ENCODE peak calls at places on chromosomes 3 and 15, in six cellular contexts. One of them, this sample, is unnamed.

GRCh38 chr15:64334530-64334929 is 21.4 kb downstream of the CSNK1G1 start:
- DNase-seq in GM19239: no peak
- DNase-seq in progenitor cell of endocrine pancreas: no peak
- DNase-seq in posterior cingulate gyrus: no peak
- DNase-seq in foreskin keratinocyte: peak
- DNase-seq in GM06990: no peak
- DNase-seq in this sample: no peak

GRCh38 chr3:192890348-192891335 is 27.0 kb downstream of the MB21D2 start:
- DNase-seq in GM19239: no peak
- DNase-seq in progenitor cell of endocrine pancreas: no peak
- DNase-seq in foreskin keratinocyte: no peak
- DNase-seq in GM06990: no peak
- DNase-seq in posterior cingulate gyrus: no peak
- DNase-seq in this sample: no peak

GRCh38 chr3:51937014-51937413 is 4.7 kb downstream of the RRP9 start:
- DNase-seq in progenitor cell of endocrine pancreas: no peak
- DNase-seq in GM19239: no peak
- DNase-seq in GM06990: no peak
- DNase-seq in foreskin keratinocyte: no peak
- DNase-seq in posterior cingulate gyrus: no peak
- DNase-seq in this sample: no peak

GRCh38 chr3:115660646-115661442 is 37.5 kb downstream of the GAP43 start:
- DNase-seq in progenitor cell of endocrine pancreas: no peak
- DNase-seq in GM19239: no peak
- DNase-seq in posterior cingulate gyrus: peak
- DNase-seq in GM06990: peak
- DNase-seq in foreskin keratinocyte: no peak
- DNase-seq in this sample: no peak

GRCh38 chr3:72318504-72319201 is 529.6 kb downstream of the SHQ1 start:
- DNase-seq in foreskin keratinocyte: no peak
- DNase-seq in GM19239: no peak
- DNase-seq in posterior cingulate gyrus: no peak
- DNase-seq in progenitor cell of endocrine pancreas: no peak
- DNase-seq in GM06990: no peak
- DNase-seq in this sample: no peak

GRCh38 chr3:132180337-132180791 is 136.8 kb upstream of the ACP3 start:
- DNase-seq in posterior cingulate gyrus: no peak
- DNase-seq in GM19239: peak
- DNase-seq in progenitor cell of endocrine pancreas: no peak
- DNase-seq in GM06990: no peak
- DNase-seq in foreskin keratinocyte: peak
- DNase-seq in this sample: no peak

GRCh38 chr3:184873136-184873535 is 61.2 kb downstream of the VPS8 start:
- DNase-seq in progenitor cell of endocrine pancreas: no peak
- DNase-seq in GM06990: no peak
- DNase-seq in foreskin keratinocyte: no peak
- DNase-seq in GM19239: no peak
- DNase-seq in posterior cingulate gyrus: no peak
- DNase-seq in this sample: no peak

GRCh38 chr15:32682569-32682968 is 35.2 kb upstream of the GREM1 start:
- DNase-seq in posterior cingulate gyrus: no peak
- DNase-seq in foreskin keratinocyte: peak
- DNase-seq in GM06990: no peak
- DNase-seq in progenitor cell of endocrine pancreas: no peak
- DNase-seq in GM19239: no peak
- DNase-seq in this sample: no peak

GRCh38 chr15:74172751-74173544 is 562 bp upstream of the ISLR start:
- DNase-seq in progenitor cell of endocrine pancreas: no peak
- DNase-seq in GM06990: no peak
- DNase-seq in foreskin keratinocyte: no peak
- DNase-seq in GM19239: no peak
- DNase-seq in posterior cingulate gyrus: no peak
- DNase-seq in this sample: no peak